ENCODE peak calls at places on chromosomes 13 and 19, in six cellular contexts. J is sigmoid colon; L is lung; Q is left lung; I is CD8-positive, alpha-beta T cell; R is heart right ventricle. C is an unnamed sample.

GRCh38 chr19:43777163-43777700 is 3.5 kb downstream of the KCNN4 start:
- DNase-seq in J (no peak), L (no peak), Q (no peak), I (no peak), R (no peak), C (no peak)

GRCh38 chr13:70188567-70188966 is 80.3 kb upstream of the KLHL1 start:
- DNase-seq in J (no peak), L (no peak), Q (no peak), I (no peak), R (no peak), C (no peak)

GRCh38 chr13:51136276-51136980 is 25.4 kb upstream of the C13orf42 start:
- DNase-seq in J (no peak), L (no peak), Q (no peak), I (no peak), R (no peak), C (no peak)

GRCh38 chr13:108146642-108147041 is 68.7 kb downstream of the LIG4 start:
- DNase-seq in J (no peak), L (no peak), Q (no peak), I (no peak), R (no peak), C (no peak)

GRCh38 chr13:97000295-97000925 is 6.1 kb upstream of the OXGR1 start:
- DNase-seq in J (no peak), L (no peak), Q (no peak), I (no peak), R (no peak), C (no peak)

GRCh38 chr19:38679839-38680238 is 32.4 kb downstream of the ACTN4 start:
- DNase-seq in J (no peak), L (no peak), Q (no peak), I (no peak), R (no peak), C (no peak)

GRCh38 chr19:12098040-12098439 is 33.5 kb downstream of the ZNF844 start:
- DNase-seq in J (no peak), L (no peak), Q (no peak), I (no peak), R (no peak), C (no peak)

GRCh38 chr13:109271991-109272454 is 514.4 kb downstream of the IRS2 start:
- DNase-seq in J (no peak), L (no peak), Q (no peak), I (no peak), R (no peak), C (peak; percentile 30)

GRCh38 chr19:16012552-16012951 is 63.7 kb upstream of the TPM4 start:
- DNase-seq in J (no peak), L (no peak), Q (no peak), I (no peak), R (no peak), C (no peak)

GRCh38 chr19:27741236-27741635 is 1471.7 kb downstream of the UQCRFS1 start:
- DNase-seq in J (peak; percentile 48), L (peak; percentile 11), Q (no peak), I (no peak), R (no peak), C (no peak)

GRCh38 chr13:29567411-29567810 is 28.1 kb downstream of the SLC7A1 start:
- DNase-seq in J (no peak), L (no peak), Q (no peak), I (no peak), R (no peak), C (no peak)
- H3K27ac ChIP-seq in J (no peak overlapping the region), L (no peak overlapping the region), Q (no peak overlapping the region), I (no peak overlapping the region), R (no peak overlapping the region), C (no peak overlapping the region)

GRCh38 chr19:48190288-48191284 is 20.1 kb downstream of the ZSWIM9 start:
- DNase-seq in J (peak; percentile 29), L (peak; percentile 89), Q (no peak), I (peak; percentile 16), R (no peak), C (peak; percentile 27)
- TF ChIP-seq CTCF in J (no peak), L (no peak), Q (no peak), I (no peak), R (no peak), C (peak; percentile 27)

GRCh38 chr19:3356805-3357204 is 9.6 kb upstream of the NFIC start:
- DNase-seq in J (no peak), L (no peak), Q (no peak), I (no peak), R (no peak), C (no peak)

GRCh38 chr19:3358392-3358918 is 7.9 kb upstream of the NFIC start:
- DNase-seq in J (peak; percentile 68), L (no peak), Q (no peak), I (no peak), R (no peak), C (no peak)

GRCh38 chr19:3358919-3359849 is 7.2 kb upstream of the NFIC start:
- DNase-seq in J (peak; percentile 88), L (peak; percentile 66), Q (peak; percentile 91), I (peak; percentile 56), R (peak; percentile 80), C (no peak)

GRCh38 chr19:3357362-3357730 is 9.0 kb upstream of the NFIC start:
- DNase-seq in J (no peak), L (no peak), Q (no peak), I (no peak), R (no peak), C (no peak)

GRCh38 chr19:3357731-3358391 is 8.5 kb upstream of the NFIC start:
- DNase-seq in J (peak; percentile 81), L (no peak), Q (no peak), I (no peak), R (no peak), C (no peak)
- H3K4me3 ChIP-seq in J (peak overlapping the region; percentile 100), L (no peak overlapping the region), Q (peak overlapping the region; percentile 90), I (peak overlapping the region; percentile 73), R (peak overlapping the region; percentile 38), C (peak overlapping the region; percentile 15)

GRCh38 chr13:26133286-26133685 is 81.5 kb upstream of the SHISA2 start:
- DNase-seq in J (no peak), L (no peak), Q (no peak), I (no peak), R (no peak), C (no peak)
- H3K27ac ChIP-seq in J (no peak overlapping the region), L (no peak overlapping the region), Q (no peak overlapping the region), I (no peak overlapping the region), R (no peak overlapping the region), C (no peak overlapping the region)

DNA sequence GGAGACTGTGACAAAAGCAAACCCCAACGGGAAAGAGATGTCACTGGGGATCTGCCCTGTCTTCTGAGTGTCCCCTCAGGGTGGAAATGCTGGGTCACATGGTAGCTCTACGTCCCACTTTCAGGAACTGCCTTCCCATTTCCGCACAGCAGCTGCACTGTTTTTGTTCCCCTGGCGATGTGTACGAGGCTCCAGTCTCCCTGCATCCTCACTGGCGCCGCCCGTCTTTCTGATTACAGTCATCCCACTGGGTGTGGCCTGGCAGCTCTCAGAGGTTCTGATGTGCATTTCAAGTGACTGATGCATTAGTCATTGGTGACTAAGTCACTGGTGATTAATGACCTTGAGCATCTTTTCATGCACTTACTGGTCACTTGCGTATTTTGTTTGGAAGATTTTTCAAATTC is 21.2 kb downstream of the PCID2 start:
- DNase-seq in J (peak; percentile 87), L (peak; percentile 69), Q (peak; percentile 89), I (no peak), R (peak; percentile 82), C (peak; percentile 100)
- TF ChIP-seq CTCF in J (no peak), L (no peak), Q (no peak), I (no peak), R (no peak), C (no peak)